ENCODE peak calls at places on chromosomes 1 and 21, in six cellular contexts. G is A549, T is K562, S is NB4, V is endothelial cell of umbilical vein, O is HepG2. K is an unnamed sample.

GRCh38 chr1:29658688-29659087 is 422.4 kb downstream of the PTPRU start:
- DNase-seq in G (no peak), T (no peak), S (no peak), V (no peak), O (no peak), K (no peak)

GRCh38 chr1:31407029-31407626 is 5.9 kb upstream of the SERINC2 start:
- DNase-seq in G (no peak), T (no peak), S (no peak), V (no peak), O (no peak), K (no peak)

GRCh38 chr21:32238063-32238462 is 40.8 kb downstream of the MIS18A start:
- DNase-seq in G (no peak), T (no peak), S (no peak), V (no peak), O (no peak), K (no peak)

GRCh38 chr1:230728710-230729392 is 14.9 kb upstream of the AGT start:
- DNase-seq in G (no peak), T (no peak), S (no peak), V (no peak), O (peak; percentile 95), K (no peak)

GRCh38 chr1:228046421-228047182 is 35.9 kb upstream of the ARF1 start:
- DNase-seq in G (no peak), T (no peak), S (no peak), V (no peak), O (no peak), K (no peak)

GRCh38 chr1:2985121-2985561 is 36.1 kb upstream of the ACTRT2 start:
- DNase-seq in G (no peak), T (no peak), S (no peak), V (no peak), O (no peak), K (no peak)

GRCh38 chr21:45406801-45407628 is 2.0 kb downstream of the COL18A1 start:
- DNase-seq in G (peak; percentile 34), T (no peak), S (no peak), V (peak; percentile 21), O (peak; percentile 51), K (no peak)

GRCh38 chr1:81812712-81813111 is 12.0 kb downstream of the ADGRL2 start:
- DNase-seq in G (peak; percentile 34), T (no peak), S (no peak), V (peak; percentile 37), O (no peak), K (no peak)

GRCh38 chr21:26528882-26529281 is 44.2 kb downstream of the CYYR1 start:
- DNase-seq in G (no peak), T (no peak), S (no peak), V (no peak), O (no peak), K (no peak)

GRCh38 chr1:53065391-53065790 is 3.4 kb downstream of the PODN start:
- DNase-seq in G (no peak), T (no peak), S (no peak), V (no peak), O (no peak), K (no peak)

GRCh38 chr1:236457775-236458174 is 63.7 kb downstream of the EDARADD start:
- DNase-seq in G (no peak), T (no peak), S (no peak), V (no peak), O (no peak), K (peak; percentile 50)

GRCh38 chr1:59332983-59333382 is 36.1 kb downstream of the FGGY start:
- DNase-seq in G (no peak), T (no peak), S (peak; percentile 90), V (peak; percentile 51), O (no peak), K (no peak)

GRCh38 chr21:40054403-40054802 is 187.2 kb downstream of the PCP4 start:
- DNase-seq in G (no peak), T (no peak), S (no peak), V (no peak), O (no peak), K (no peak)

GRCh38 chr1:220374449-220374848 is 102.2 kb upstream of the RAB3GAP2 start:
- DNase-seq in G (no peak), T (no peak), S (no peak), V (no peak), O (no peak), K (no peak)

GRCh38 chr1:236206548-236206947 is 64.2 kb downstream of the GPR137B start:
- DNase-seq in G (no peak), T (no peak), S (peak; percentile 3), V (no peak), O (no peak), K (no peak)

GRCh38 chr1:28087614-28088167 is 719 bp downstream of the EYA3 start:
- DNase-seq in G (no peak), T (peak; percentile 63), S (peak; percentile 58), V (peak; percentile 68), O (peak; percentile 18), K (no peak)

GRCh38 chr1:29657816-29658215 is 421.5 kb downstream of the PTPRU start:
- DNase-seq in G (no peak), T (no peak), S (no peak), V (no peak), O (no peak), K (no peak)

GRCh38 chr1:194361374-194362131 is 1175.1 kb upstream of the B3GALT2 start:
- DNase-seq in G (no peak), T (no peak), S (no peak), V (no peak), O (no peak), K (no peak)

GRCh38 chr1:182633657-182634281 is 29.6 kb upstream of the RGS16 start:
- DNase-seq in G (no peak), T (no peak), S (peak; percentile 63), V (no peak), O (no peak), K (no peak)

GRCh38 chr1:234004575-234004974 is 100.1 kb downstream of the SLC35F3 start:
- DNase-seq in G (no peak), T (no peak), S (no peak), V (no peak), O (no peak), K (no peak)

GRCh38 chr21:17925900-17926299 is 106.7 kb upstream of the C21orf91 start:
- DNase-seq in G (no peak), T (no peak), S (peak; percentile 20), V (peak; percentile 17), O (peak; percentile 20), K (no peak)

GRCh38 chr1:99645699-99646531 is at the start of gene PALMD:
- DNase-seq in G (peak; percentile 40), T (peak; percentile 49), S (no peak), V (peak; percentile 86), O (peak; percentile 61), K (no peak)

GRCh38 chr1:205588691-205589445 is 42.9 kb downstream of the ELK4 start:
- DNase-seq in G (peak; percentile 52), T (peak; percentile 66), S (peak; percentile 45), V (peak; percentile 83), O (peak; percentile 33), K (no peak)

GRCh38 chr1:181044449-181044966 is 10.7 kb downstream of the MR1 start:
- DNase-seq in G (peak; percentile 66), T (no peak), S (peak; percentile 81), V (no peak), O (peak; percentile 82), K (peak; percentile 60)

GRCh38 chr21:27268290-27268689 is 301.4 kb upstream of the ADAMTS5 start:
- DNase-seq in G (no peak), T (no peak), S (no peak), V (no peak), O (no peak), K (no peak)

GRCh38 chr1:229434005-229434640 is at the start of gene ACTA1:
- DNase-seq in G (no peak), T (no peak), S (no peak), V (no peak), O (no peak), K (no peak)

GRCh38 chr1:229437443-229437842 is 3.5 kb upstream of the ACTA1 start:
- DNase-seq in G (no peak), T (no peak), S (no peak), V (no peak), O (no peak), K (no peak)

GRCh38 chr1:229438021-229438420 is 4.1 kb upstream of the ACTA1 start:
- DNase-seq in G (no peak), T (no peak), S (no peak), V (no peak), O (no peak), K (no peak)

GRCh38 chr1:229434641-229435051 is 752 bp upstream of the ACTA1 start:
- DNase-seq in G (no peak), T (no peak), S (no peak), V (no peak), O (no peak), K (no peak)

DNA sequence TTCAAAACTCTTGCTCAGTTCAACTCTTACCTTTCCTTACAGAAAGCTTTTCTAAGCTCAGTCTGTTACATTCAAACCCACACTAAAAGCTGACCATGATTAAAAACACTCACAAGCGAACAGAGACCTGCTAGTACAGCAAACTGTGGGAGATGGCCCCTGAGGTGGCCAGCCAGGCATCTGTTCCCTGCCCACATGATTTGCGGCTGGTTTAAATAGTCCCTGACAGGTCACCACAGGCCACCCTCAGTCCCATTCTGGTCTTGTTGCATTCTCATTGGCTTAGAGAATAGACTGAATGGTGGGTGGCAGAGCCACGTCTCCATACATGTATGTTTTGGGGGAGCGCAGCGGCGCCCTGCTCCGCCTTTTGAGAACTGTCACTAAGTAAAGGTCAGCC is 2.3 kb upstream of the ACTA1 start:
- DNase-seq in G (no peak), T (no peak), S (no peak), V (no peak), O (no peak), K (no peak)
- TF ChIP-seq MYC in G (no peak), T (no peak), S (no peak), V (no peak), O (no peak), K (no peak)

GRCh38 chr1:156750191-156750931 is 1.1 kb downstream of the HDGF start:
- DNase-seq in G (peak; percentile 22), T (peak; percentile 38), S (peak; percentile 88), V (peak; percentile 28), O (no peak), K (no peak)
- TF ChIP-seq MYC in G (no peak), T (no peak), S (peak; percentile 54), V (no peak), O (peak; percentile 11), K (no peak)

GRCh38 chr1:212495843-212496494 is 63.2 kb downstream of the NENF start:
- DNase-seq in G (no peak), T (no peak), S (no peak), V (no peak), O (no peak), K (no peak)
- TF ChIP-seq MYC in G (no peak), T (no peak), S (no peak), V (no peak), O (no peak), K (no peak)

DNA sequence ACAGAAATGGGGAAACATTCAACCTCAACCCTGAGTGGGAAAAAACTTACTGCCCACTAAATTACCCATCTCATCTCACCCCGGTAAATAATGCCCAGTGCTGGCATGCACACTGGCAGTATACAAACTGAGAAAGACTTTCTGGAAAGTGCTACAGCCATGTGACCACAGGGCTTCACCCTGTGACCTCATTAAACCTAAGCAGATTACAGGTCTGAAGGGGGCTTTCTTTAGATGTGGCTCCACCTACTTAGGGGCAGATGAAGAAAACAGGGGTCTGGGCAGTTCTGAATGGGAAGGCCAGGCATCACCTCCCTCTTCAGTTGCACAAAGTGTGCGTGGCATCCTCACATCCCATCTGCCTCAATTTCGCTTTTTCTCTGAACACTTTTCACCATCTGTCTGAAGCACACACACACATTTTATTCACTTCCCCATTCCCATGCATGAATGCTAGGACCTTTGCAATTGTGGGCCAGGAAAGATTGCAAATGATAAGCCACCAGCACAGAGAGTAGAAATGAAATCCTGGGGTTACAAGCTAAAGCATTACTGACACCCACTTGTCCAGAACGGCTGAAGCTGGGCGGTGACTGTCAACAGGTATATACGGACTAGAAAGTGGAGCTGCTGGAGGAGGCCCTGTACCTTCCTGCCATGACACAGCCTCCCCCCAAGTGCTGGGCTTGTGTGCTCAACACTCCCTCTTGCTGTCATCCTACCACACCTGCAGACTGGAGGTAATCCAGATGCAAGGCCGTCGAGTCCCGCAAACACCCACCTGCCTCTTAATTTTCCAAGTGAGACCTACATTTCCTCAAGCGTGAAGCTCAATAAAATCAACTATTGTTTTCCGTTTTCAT is 2.7 kb downstream of the NADK start:
- DNase-seq in G (no peak), T (no peak), S (peak; percentile 73), V (no peak), O (no peak), K (no peak)
- TF ChIP-seq MYC in G (no peak), T (no peak), S (no peak), V (no peak), O (no peak), K (no peak)